ENCODE peak calls at places on chromosomes 5 and 9, in seven cellular contexts. One of them, this sample, is unnamed.
A peak's percentile ranks its signal among the peaks of the same experiment; 100 is the strongest.

GRCh38 chr5:80061541-80061940 is 26.4 kb downstream of the THBS4 start:
- DNase-seq in body of pancreas: no peak
- DNase-seq in foreskin fibroblast: no peak
- DNase-seq in AG04450: no peak
- DNase-seq in A673: no peak
- DNase-seq in chondrocyte: no peak
- DNase-seq in SK-N-SH: no peak
- DNase-seq in this sample: no peak

GRCh38 chr5:171682801-171683200 is 102.8 kb upstream of the SMIM23 start:
- DNase-seq in body of pancreas: no peak
- DNase-seq in foreskin fibroblast: no peak
- DNase-seq in AG04450: no peak
- DNase-seq in A673: no peak
- DNase-seq in chondrocyte: no peak
- DNase-seq in SK-N-SH: no peak
- DNase-seq in this sample: no peak

GRCh38 chr9:131140112-131140511 is 14.7 kb downstream of the NUP214 start:
- DNase-seq in body of pancreas: no peak
- DNase-seq in foreskin fibroblast: no peak
- DNase-seq in AG04450: no peak
- DNase-seq in A673: no peak
- DNase-seq in chondrocyte: no peak
- DNase-seq in SK-N-SH: no peak
- DNase-seq in this sample: no peak

GRCh38 chr5:113574417-113574816 is 60.9 kb downstream of the YTHDC2 start:
- DNase-seq in body of pancreas: no peak
- DNase-seq in foreskin fibroblast: peak; percentile 64
- DNase-seq in AG04450: peak; percentile 76
- DNase-seq in A673: no peak
- DNase-seq in chondrocyte: no peak
- DNase-seq in SK-N-SH: no peak
- DNase-seq in this sample: no peak

GRCh38 chr9:13268469-13268868 is 11.0 kb downstream of the MPDZ start:
- DNase-seq in body of pancreas: no peak
- DNase-seq in foreskin fibroblast: peak; percentile 11
- DNase-seq in AG04450: no peak
- DNase-seq in A673: peak; percentile 18
- DNase-seq in chondrocyte: no peak
- DNase-seq in SK-N-SH: no peak
- DNase-seq in this sample: no peak

GRCh38 chr9:137297060-137297664 is 4.9 kb downstream of the NRARP start:
- DNase-seq in body of pancreas: peak; percentile 30
- DNase-seq in foreskin fibroblast: no peak
- DNase-seq in AG04450: no peak
- DNase-seq in A673: no peak
- DNase-seq in chondrocyte: no peak
- DNase-seq in SK-N-SH: no peak
- DNase-seq in this sample: no peak

GRCh38 chr5:73464016-73464745 is 15.6 kb upstream of the FOXD1 start:
- DNase-seq in body of pancreas: no peak
- DNase-seq in foreskin fibroblast: peak; percentile 30
- DNase-seq in AG04450: peak; percentile 59
- DNase-seq in A673: peak; percentile 4
- DNase-seq in chondrocyte: no peak
- DNase-seq in SK-N-SH: no peak
- DNase-seq in this sample: no peak

GRCh38 chr9:14349141-14349817 is 35.3 kb upstream of the NFIB start:
- DNase-seq in body of pancreas: no peak
- DNase-seq in foreskin fibroblast: no peak
- DNase-seq in AG04450: no peak
- DNase-seq in A673: no peak
- DNase-seq in chondrocyte: no peak
- DNase-seq in SK-N-SH: peak; percentile 11
- DNase-seq in this sample: no peak

GRCh38 chr9:2023532-2023931 is 8.4 kb downstream of the SMARCA2 start:
- DNase-seq in body of pancreas: no peak
- DNase-seq in foreskin fibroblast: no peak
- DNase-seq in AG04450: no peak
- DNase-seq in A673: no peak
- DNase-seq in chondrocyte: no peak
- DNase-seq in SK-N-SH: no peak
- DNase-seq in this sample: no peak

GRCh38 chr5:151708126-151708525 is 21.4 kb upstream of the SPARC start:
- DNase-seq in body of pancreas: no peak
- DNase-seq in foreskin fibroblast: peak; percentile 71
- DNase-seq in AG04450: no peak
- DNase-seq in A673: peak; percentile 34
- DNase-seq in chondrocyte: no peak
- DNase-seq in SK-N-SH: no peak
- DNase-seq in this sample: no peak

GRCh38 chr5:175700991-175701390 is 43.1 kb downstream of the HRH2 start:
- DNase-seq in body of pancreas: no peak
- DNase-seq in foreskin fibroblast: no peak
- DNase-seq in AG04450: no peak
- DNase-seq in A673: peak; percentile 11
- DNase-seq in chondrocyte: no peak
- DNase-seq in SK-N-SH: peak; percentile 48
- DNase-seq in this sample: no peak

GRCh38 chr5:160199410-160199911 is 29.8 kb upstream of the FABP6 start:
- DNase-seq in body of pancreas: peak; percentile 68
- DNase-seq in foreskin fibroblast: peak; percentile 34
- DNase-seq in AG04450: no peak
- DNase-seq in A673: peak; percentile 65
- DNase-seq in chondrocyte: no peak
- DNase-seq in SK-N-SH: peak; percentile 97
- DNase-seq in this sample: peak; percentile 94

GRCh38 chr5:133387621-133388020 is 224.7 kb downstream of the FSTL4 start:
- DNase-seq in body of pancreas: no peak
- DNase-seq in foreskin fibroblast: no peak
- DNase-seq in AG04450: no peak
- DNase-seq in A673: no peak
- DNase-seq in chondrocyte: no peak
- DNase-seq in SK-N-SH: no peak
- DNase-seq in this sample: no peak

GRCh38 chr9:33081128-33081851 is 4.8 kb upstream of the SMU1 start:
- DNase-seq in body of pancreas: peak; percentile 63
- DNase-seq in foreskin fibroblast: peak; percentile 69
- DNase-seq in AG04450: peak; percentile 72
- DNase-seq in A673: peak; percentile 93
- DNase-seq in chondrocyte: no peak
- DNase-seq in SK-N-SH: peak; percentile 86
- DNase-seq in this sample: peak; percentile 71

GRCh38 chr5:113612060-113612496 is 98.6 kb downstream of the YTHDC2 start:
- DNase-seq in body of pancreas: no peak
- DNase-seq in foreskin fibroblast: peak; percentile 7
- DNase-seq in AG04450: peak; percentile 6
- DNase-seq in A673: peak; percentile 52
- DNase-seq in chondrocyte: no peak
- DNase-seq in SK-N-SH: peak; percentile 53
- DNase-seq in this sample: no peak

GRCh38 chr5:142472306-142472951 is 147.6 kb upstream of the SPRY4 start:
- DNase-seq in body of pancreas: no peak
- DNase-seq in foreskin fibroblast: peak; percentile 93
- DNase-seq in AG04450: peak; percentile 63
- DNase-seq in A673: peak; percentile 64
- DNase-seq in chondrocyte: no peak
- DNase-seq in SK-N-SH: no peak
- DNase-seq in this sample: no peak

GRCh38 chr5:74016373-74016772 is 390.4 kb downstream of the ARHGEF28 start:
- DNase-seq in body of pancreas: no peak
- DNase-seq in foreskin fibroblast: no peak
- DNase-seq in AG04450: no peak
- DNase-seq in A673: no peak
- DNase-seq in chondrocyte: no peak
- DNase-seq in SK-N-SH: no peak
- DNase-seq in this sample: no peak

GRCh38 chr5:150583541-150584225 is 56.8 kb upstream of the SYNPO start:
- DNase-seq in body of pancreas: no peak
- DNase-seq in foreskin fibroblast: no peak
- DNase-seq in AG04450: no peak
- DNase-seq in A673: no peak
- DNase-seq in chondrocyte: peak; percentile 64
- DNase-seq in SK-N-SH: peak; percentile 45
- DNase-seq in this sample: no peak

GRCh38 chr5:82312373-82312856 is 34.3 kb upstream of the RPS23 start:
- DNase-seq in body of pancreas: peak; percentile 25
- DNase-seq in foreskin fibroblast: peak; percentile 63
- DNase-seq in AG04450: peak; percentile 69
- DNase-seq in A673: peak; percentile 83
- DNase-seq in chondrocyte: no peak
- DNase-seq in SK-N-SH: peak; percentile 60
- DNase-seq in this sample: peak; percentile 77

GRCh38 chr5:180830253-180831138 is 27.9 kb upstream of the MGAT1 start:
- DNase-seq in body of pancreas: peak; percentile 81
- DNase-seq in foreskin fibroblast: peak; percentile 47
- DNase-seq in AG04450: no peak
- DNase-seq in A673: peak; percentile 43
- DNase-seq in chondrocyte: no peak
- DNase-seq in SK-N-SH: peak; percentile 69
- DNase-seq in this sample: no peak

GRCh38 chr5:52743970-52744369 is 43.7 kb upstream of the ITGA1 start:
- DNase-seq in body of pancreas: no peak
- DNase-seq in foreskin fibroblast: peak; percentile 35
- DNase-seq in AG04450: no peak
- DNase-seq in A673: peak; percentile 32
- DNase-seq in chondrocyte: no peak
- DNase-seq in SK-N-SH: no peak
- DNase-seq in this sample: no peak

GRCh38 chr5:141878186-141878770 is at the start of gene PCDH1:
- DNase-seq in body of pancreas: peak; percentile 54
- DNase-seq in foreskin fibroblast: peak; percentile 13
- DNase-seq in AG04450: no peak
- DNase-seq in A673: peak; percentile 42
- DNase-seq in chondrocyte: no peak
- DNase-seq in SK-N-SH: peak; percentile 81
- DNase-seq in this sample: peak; percentile 50

GRCh38 chr9:94441796-94442195 is 113.1 kb upstream of the PCAT7 start:
- DNase-seq in body of pancreas: no peak
- DNase-seq in foreskin fibroblast: no peak
- DNase-seq in AG04450: no peak
- DNase-seq in A673: no peak
- DNase-seq in chondrocyte: no peak
- DNase-seq in SK-N-SH: no peak
- DNase-seq in this sample: no peak

GRCh38 chr5:35754481-35754880 is 102.2 kb upstream of the IL7R start:
- DNase-seq in body of pancreas: no peak
- DNase-seq in foreskin fibroblast: no peak
- DNase-seq in AG04450: no peak
- DNase-seq in A673: no peak
- DNase-seq in chondrocyte: no peak
- DNase-seq in SK-N-SH: no peak
- DNase-seq in this sample: no peak

GRCh38 chr5:38831909-38832308 is 13.9 kb upstream of the OSMR start:
- DNase-seq in body of pancreas: no peak
- DNase-seq in foreskin fibroblast: no peak
- DNase-seq in AG04450: no peak
- DNase-seq in A673: peak; percentile 82
- DNase-seq in chondrocyte: no peak
- DNase-seq in SK-N-SH: peak; percentile 40
- DNase-seq in this sample: peak; percentile 37
- TF ChIP-seq CTCF in body of pancreas: peak; percentile 29
- TF ChIP-seq CTCF in foreskin fibroblast: peak; percentile 40
- TF ChIP-seq CTCF in AG04450: peak; percentile 60
- TF ChIP-seq CTCF in A673: peak; percentile 79
- TF ChIP-seq CTCF in chondrocyte: peak; percentile 73
- TF ChIP-seq CTCF in SK-N-SH: peak; percentile 52
- TF ChIP-seq CTCF in this sample: no peak

DNA sequence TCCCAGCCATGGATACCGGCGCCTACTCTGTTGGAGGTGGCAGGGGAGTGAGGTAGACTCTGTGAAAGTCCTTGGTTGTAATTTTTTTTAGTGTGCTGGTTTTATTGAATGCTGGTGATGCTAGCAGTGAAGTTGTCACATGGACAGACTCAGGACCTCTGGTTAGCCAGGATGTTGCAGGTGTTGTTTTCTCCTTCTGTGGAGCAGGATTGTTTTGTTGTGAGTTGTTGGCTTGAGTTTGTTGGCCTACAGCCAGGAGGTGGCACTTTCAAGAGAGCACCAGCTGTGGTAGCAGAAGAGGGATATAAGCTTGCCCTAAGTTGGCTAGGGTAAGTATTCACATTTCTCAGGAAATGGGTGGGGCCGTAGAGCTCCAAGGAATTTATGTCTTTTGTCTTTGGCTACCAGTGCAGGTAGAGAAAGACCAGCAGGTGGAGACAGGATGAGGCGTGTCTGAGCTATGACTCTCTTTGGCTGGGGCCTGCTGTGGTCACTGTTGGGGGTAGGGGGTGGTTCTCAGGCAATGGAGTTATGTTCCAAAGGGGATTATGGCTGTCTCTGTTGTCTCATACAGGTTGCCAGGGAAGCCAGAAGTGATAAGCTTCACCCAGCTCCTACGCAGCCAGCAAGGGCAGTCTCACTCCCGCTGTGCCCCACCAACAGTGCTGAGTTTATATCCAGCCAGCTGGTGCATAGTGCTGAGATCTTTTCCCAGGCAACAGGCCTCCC is 248.7 kb downstream of the TAF11L14 start:
- DNase-seq in body of pancreas: no peak
- DNase-seq in foreskin fibroblast: no peak
- DNase-seq in AG04450: no peak
- DNase-seq in A673: peak; percentile 53
- DNase-seq in chondrocyte: no peak
- DNase-seq in SK-N-SH: no peak
- DNase-seq in this sample: no peak
- TF ChIP-seq CTCF in body of pancreas: no peak
- TF ChIP-seq CTCF in foreskin fibroblast: no peak
- TF ChIP-seq CTCF in AG04450: no peak
- TF ChIP-seq CTCF in A673: peak; percentile 14
- TF ChIP-seq CTCF in chondrocyte: no peak
- TF ChIP-seq CTCF in SK-N-SH: no peak
- TF ChIP-seq CTCF in this sample: no peak

DNA sequence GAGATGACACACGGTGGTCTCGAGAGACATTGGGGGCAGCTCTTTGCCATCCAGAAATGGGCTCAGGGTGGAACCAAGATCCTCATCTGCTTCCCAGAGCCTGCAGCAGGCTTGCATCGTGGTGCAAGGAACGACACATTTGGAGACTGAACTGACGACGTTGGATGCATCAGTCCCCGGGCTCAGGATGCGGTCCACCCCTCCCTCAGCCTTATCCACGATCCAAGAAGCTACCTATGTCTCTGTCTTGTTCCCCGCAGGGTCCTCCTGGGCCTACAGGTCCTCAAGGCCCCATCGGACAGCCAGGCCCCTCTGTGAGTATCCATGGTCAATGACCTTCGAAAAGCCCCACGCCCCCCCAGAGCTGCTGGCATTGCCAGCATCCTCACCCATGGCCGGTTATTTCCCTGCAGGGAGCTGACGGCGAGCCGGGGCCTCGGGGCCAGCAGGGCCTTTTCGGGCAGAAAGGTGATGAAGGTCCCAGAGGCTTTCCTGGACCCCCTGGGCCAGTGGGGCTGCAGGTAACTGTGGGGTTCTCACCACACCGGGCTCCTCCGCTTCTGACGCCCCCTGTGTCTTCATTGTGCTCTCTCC is 69.4 kb upstream of the FCN2 start:
- DNase-seq in body of pancreas: no peak
- DNase-seq in foreskin fibroblast: no peak
- DNase-seq in AG04450: no peak
- DNase-seq in A673: no peak
- DNase-seq in chondrocyte: no peak
- DNase-seq in SK-N-SH: no peak
- DNase-seq in this sample: no peak
- TF ChIP-seq CTCF in body of pancreas: no peak
- TF ChIP-seq CTCF in foreskin fibroblast: no peak
- TF ChIP-seq CTCF in AG04450: no peak
- TF ChIP-seq CTCF in A673: no peak
- TF ChIP-seq CTCF in chondrocyte: no peak
- TF ChIP-seq CTCF in SK-N-SH: no peak
- TF ChIP-seq CTCF in this sample: no peak

GRCh38 chr9:25678147-25678666 is at the start of gene TUSC1:
- DNase-seq in body of pancreas: peak; percentile 87
- DNase-seq in foreskin fibroblast: peak; percentile 41
- DNase-seq in AG04450: no peak
- DNase-seq in A673: no peak
- DNase-seq in chondrocyte: no peak
- DNase-seq in SK-N-SH: peak; percentile 92
- DNase-seq in this sample: peak; percentile 65
- TF ChIP-seq CTCF in body of pancreas: peak; percentile 12
- TF ChIP-seq CTCF in foreskin fibroblast: no peak
- TF ChIP-seq CTCF in AG04450: no peak
- TF ChIP-seq CTCF in A673: no peak
- TF ChIP-seq CTCF in chondrocyte: no peak
- TF ChIP-seq CTCF in SK-N-SH: no peak
- TF ChIP-seq CTCF in this sample: no peak